ENCODE peak calls at places on chromosome 12, in eight cellular contexts. C is natural killer cell; Q is effector memory CD8-positive, alpha-beta T cell; D is AG08396; O is NCI-H1436; L is ELF-1; M is heart left ventricle; P is NCI-H748 treated with DMSO at 0.1 percent for 48 hours. I is an unnamed sample.

GRCh38 chr12:1830981-1831930 is 10.9 kb downstream of the LRTM2 start:
- DNase-seq in C (no peak), M (peak), L (peak), O (no peak), P (no peak), D (peak), Q (peak), I (peak)

GRCh38 chr12:90211017-90211416 is 502.4 kb upstream of the ATP2B1 start:
- DNase-seq in O (no peak), D (peak), L (no peak), P (no peak), C (no peak), M (no peak), Q (no peak), I (peak)

GRCh38 chr12:60100852-60101251 is 505.0 kb downstream of the SLC16A7 start:
- DNase-seq in Q (no peak), C (no peak), P (no peak), O (no peak), D (no peak), M (no peak), L (no peak), I (peak)

GRCh38 chr12:124162151-124163110 is 132.5 kb upstream of the RFLNA start:
- DNase-seq in O (peak), L (peak), D (no peak), P (peak), M (no peak), C (no peak), Q (no peak), I (no peak)

GRCh38 chr12:5708371-5708770 is 236.7 kb downstream of the ANO2 start:
- DNase-seq in P (no peak), D (no peak), L (no peak), O (no peak), M (no peak), C (no peak), Q (no peak), I (no peak)

GRCh38 chr12:51692016-51692415 is 101.0 kb downstream of the SCN8A start:
- DNase-seq in M (no peak), D (no peak), O (no peak), P (no peak), Q (no peak), L (no peak), C (no peak), I (no peak)

GRCh38 chr12:49362077-49362476 is 5.2 kb upstream of the SPATS2 start:
- DNase-seq in L (no peak), D (no peak), Q (no peak), C (no peak), M (no peak), P (no peak), O (no peak), I (no peak)

GRCh38 chr12:88833641-88834116 is 253.4 kb upstream of the KITLG start:
- DNase-seq in C (no peak), L (no peak), Q (no peak), M (no peak), D (no peak), O (no peak), P (no peak), I (peak)

GRCh38 chr12:124608451-124608870 is 41.0 kb upstream of the NCOR2 start:
- DNase-seq in P (no peak), C (no peak), O (no peak), M (no peak), L (peak), D (no peak), Q (no peak), I (peak)

GRCh38 chr12:121915841-121916321 is 2.5 kb upstream of the CFAP251 start:
- DNase-seq in O (no peak), L (no peak), D (no peak), M (no peak), P (no peak), C (no peak), Q (no peak), I (peak)

GRCh38 chr12:121529184-121529583 is 51.6 kb downstream of the KDM2B start:
- DNase-seq in D (no peak), C (no peak), L (no peak), P (no peak), O (no peak), Q (no peak), M (no peak), I (no peak)

GRCh38 chr12:104410786-104411185 is 46.0 kb upstream of the CHST11 start:
- DNase-seq in C (no peak), P (no peak), Q (no peak), L (no peak), M (no peak), D (no peak), O (no peak), I (no peak)

GRCh38 chr12:19915392-19916192 is 452.7 kb upstream of the PDE3A start:
- DNase-seq in P (peak), O (peak), L (peak), M (no peak), C (no peak), D (no peak), Q (no peak), I (no peak)

GRCh38 chr12:109777544-109777943 is 55.7 kb downstream of the TRPV4 start:
- DNase-seq in C (no peak), D (peak), P (no peak), L (peak), Q (peak), M (no peak), O (peak), I (peak)

GRCh38 chr12:92482599-92482998 is 220.2 kb upstream of the PLEKHG7 start:
- DNase-seq in P (no peak), O (no peak), C (no peak), D (no peak), M (no peak), L (no peak), Q (no peak), I (no peak)

GRCh38 chr12:46452776-46453175 is 80.2 kb upstream of the SLC38A2 start:
- DNase-seq in O (no peak), P (no peak), Q (no peak), C (no peak), D (no peak), M (no peak), L (no peak), I (peak)

GRCh38 chr12:85588221-85588620 is 248.0 kb downstream of the RASSF9 start:
- DNase-seq in M (no peak), O (no peak), L (no peak), P (no peak), C (no peak), Q (no peak), D (no peak), I (no peak)

GRCh38 chr12:48077111-48077510 is 28.8 kb downstream of the SENP1 start:
- DNase-seq in Q (no peak), L (no peak), M (no peak), O (no peak), C (no peak), P (no peak), D (no peak), I (no peak)

GRCh38 chr12:116161588-116161987 is 115.9 kb downstream of the MED13L start:
- DNase-seq in P (no peak), D (no peak), Q (no peak), O (no peak), M (no peak), C (no peak), L (no peak), I (no peak)

GRCh38 chr12:111313833-111314259 is 55.0 kb downstream of the PHETA1 start:
- DNase-seq in M (peak), L (peak), C (peak), O (peak), P (peak), D (peak), Q (peak), I (peak)

I was measured in foreskin keratinocyte.